ENCODE peak calls at places on chromosomes 12 and 14, in five cellular contexts. O, L, N, U and G are unnamed samples.

GRCh38 chr12:98645572-98646067 is 530 bp downstream of the APAF1 start:
- DNase-seq in O (peak; percentile 50), L (peak; percentile 16), N (no peak), U (peak; percentile 33), G (peak; percentile 10)

GRCh38 chr14:101992708-101993107 is 28.3 kb downstream of the DYNC1H1 start:
- DNase-seq in O (no peak), L (no peak), N (no peak), U (peak; percentile 17), G (no peak)

GRCh38 chr12:51377099-51377984 is 13.9 kb downstream of the GALNT6 start:
- DNase-seq in O (no peak), L (peak; percentile 60), N (no peak), U (no peak), G (peak; percentile 60)

GRCh38 chr14:81169711-81170103 is 51.1 kb downstream of the GTF2A1 start:
- DNase-seq in O (peak; percentile 73), L (peak; percentile 22), N (peak; percentile 83), U (peak; percentile 70), G (peak; percentile 31)

GRCh38 chr14:67385120-67385519 is 25.0 kb downstream of the EIF2S1 start:
- DNase-seq in O (no peak), L (no peak), N (no peak), U (no peak), G (no peak)

GRCh38 chr12:62977419-62977818 is 42.5 kb upstream of the PPM1H start:
- DNase-seq in O (no peak), L (no peak), N (no peak), U (peak; percentile 34), G (no peak)

GRCh38 chr14:22666203-22666893 is 22.2 kb upstream of the OR6J1 start:
- DNase-seq in O (no peak), L (peak; percentile 84), N (no peak), U (no peak), G (no peak)

GRCh38 chr14:91286530-91286937 is 42.0 kb upstream of the GPR68 start:
- DNase-seq in O (peak; percentile 85), L (peak; percentile 83), N (peak; percentile 80), U (peak; percentile 77), G (peak; percentile 81)

GRCh38 chr12:16607895-16608294 is 1.9 kb upstream of the LMO3 start:
- DNase-seq in O (no peak), L (no peak), N (no peak), U (no peak), G (no peak)

GRCh38 chr14:74038015-74038859 is 19.1 kb downstream of the BBOF1 start:
- DNase-seq in O (no peak), L (peak; percentile 72), N (no peak), U (no peak), G (peak; percentile 76)

GRCh38 chr14:74771409-74771808 is 8.3 kb downstream of the YLPM1 start:
- DNase-seq in O (no peak), L (no peak), N (no peak), U (no peak), G (peak; percentile 17)

GRCh38 chr12:78963439-78964222 is 99.1 kb downstream of the SYT1 start:
- DNase-seq in O (no peak), L (peak; percentile 43), N (no peak), U (no peak), G (peak; percentile 6)

GRCh38 chr14:54718046-54718445 is 151.1 kb downstream of the SAMD4A start:
- DNase-seq in O (no peak), L (no peak), N (no peak), U (no peak), G (no peak)

GRCh38 chr12:101027200-101027599 is 182.8 kb downstream of the SLC5A8 start:
- DNase-seq in O (no peak), L (no peak), N (no peak), U (no peak), G (no peak)

GRCh38 chr12:106417926-106418910 is 60.7 kb downstream of the POLR3B start:
- DNase-seq in O (no peak), L (peak; percentile 89), N (no peak), U (no peak), G (peak; percentile 86)

GRCh38 chr14:95597784-95598204 is 62.9 kb downstream of the GLRX5 start:
- DNase-seq in O (no peak), L (peak; percentile 24), N (no peak), U (no peak), G (peak; percentile 2)

GRCh38 chr14:93186461-93186860 is 1.3 kb downstream of the LYSET start:
- DNase-seq in O (no peak), L (no peak), N (no peak), U (no peak), G (no peak)
- H3K4me3 ChIP-seq in O (no peak overlapping the region), L (peak overlapping the region; percentile 1), N (peak overlapping the region; percentile 95), U (no peak overlapping the region), G (no peak overlapping the region)

DNA sequence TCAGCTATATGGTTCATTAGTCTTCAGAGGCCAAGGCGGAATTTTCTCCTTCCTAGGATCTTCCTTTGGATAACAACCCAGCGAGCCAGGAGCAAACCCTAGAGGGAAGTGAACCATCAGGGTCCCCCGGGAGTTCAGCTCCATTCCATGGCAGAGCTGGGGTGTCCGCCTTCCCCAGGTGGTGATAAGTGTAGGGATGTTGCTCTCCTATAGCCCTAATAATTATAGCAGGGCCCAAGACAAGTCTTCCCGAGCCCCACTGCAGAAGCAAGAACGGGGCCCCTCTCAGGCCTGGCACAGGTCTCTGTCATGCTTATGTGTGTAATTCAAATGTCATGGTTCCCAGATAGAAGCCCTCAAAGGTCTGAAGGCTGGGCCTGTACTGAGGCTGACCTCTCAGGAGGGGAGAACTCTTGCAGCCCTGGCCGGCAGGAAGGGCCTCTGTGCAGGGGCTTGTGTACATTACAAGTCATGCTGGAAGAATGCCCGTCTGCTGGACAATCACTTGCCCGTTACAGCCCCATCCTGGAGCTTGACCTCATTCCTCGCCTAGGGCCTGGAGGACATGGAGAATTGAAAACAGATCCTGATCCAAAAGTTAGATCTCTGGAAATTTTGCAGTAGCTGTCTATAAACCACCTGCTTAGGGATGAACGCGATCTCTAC is 17.3 kb downstream of the LRTM2 start:
- DNase-seq in O (no peak), L (no peak), N (no peak), U (no peak), G (peak; percentile 16)
- H3K4me3 ChIP-seq in O (no peak overlapping the region), L (no peak overlapping the region), N (no peak overlapping the region), U (no peak overlapping the region), G (no peak overlapping the region)

DNA sequence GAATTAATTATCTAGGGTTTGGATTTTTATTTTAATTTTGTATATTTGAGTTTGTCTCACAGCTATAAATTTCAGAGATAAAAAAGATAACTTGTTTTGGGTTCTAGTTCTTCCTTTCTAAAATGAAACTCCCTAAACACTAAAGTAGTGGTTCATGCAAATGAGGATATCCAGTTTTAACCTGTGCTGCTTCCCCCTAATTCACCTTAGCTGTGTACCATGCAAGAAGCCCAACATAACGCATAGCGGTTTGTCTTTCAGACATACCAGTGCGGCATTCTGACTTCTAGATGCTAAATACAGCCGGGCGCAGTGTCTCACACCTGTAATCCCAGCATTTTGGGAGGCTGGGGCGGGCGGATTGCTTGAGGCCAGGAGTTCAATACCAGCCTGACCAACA is 288.6 kb upstream of the NPAS3 start:
- DNase-seq in O (no peak), L (no peak), N (no peak), U (no peak), G (no peak)
- H3K4me3 ChIP-seq in O (no peak overlapping the region), L (no peak overlapping the region), N (no peak overlapping the region), U (no peak overlapping the region), G (no peak overlapping the region)

DNA sequence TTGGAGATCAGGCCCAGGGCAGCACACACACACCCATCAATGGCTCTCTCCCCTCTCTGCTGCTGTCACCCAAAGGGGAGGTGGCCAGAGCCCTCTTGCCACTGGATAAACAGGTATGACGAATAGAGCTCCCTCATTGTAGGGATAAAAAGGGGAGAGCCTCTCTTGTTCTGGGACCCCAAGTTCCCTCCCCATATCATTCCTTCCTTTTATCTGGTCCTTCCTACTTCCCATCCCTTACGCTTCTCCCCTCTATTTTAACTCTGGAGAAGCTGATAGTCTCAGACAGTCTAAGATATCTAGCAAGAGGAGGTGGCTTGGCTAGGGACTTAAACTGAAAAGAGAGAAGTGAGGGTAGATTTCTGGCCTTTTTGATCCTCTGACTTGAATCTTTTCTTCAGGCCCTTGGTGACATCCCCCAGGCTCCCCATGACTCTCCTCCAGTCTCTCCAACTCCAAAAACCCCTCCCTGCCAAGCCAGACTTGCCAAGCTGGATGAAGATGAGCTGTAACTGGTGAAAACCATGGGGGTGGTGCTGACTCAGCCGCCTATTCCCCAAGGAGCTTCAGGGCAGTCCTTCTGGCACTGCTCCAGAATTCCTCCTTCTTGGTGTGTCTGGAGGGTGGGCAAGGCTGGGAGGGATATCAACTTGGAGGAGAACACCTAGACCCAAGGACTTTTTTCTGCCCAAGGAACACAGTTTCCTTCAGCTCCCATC is 5.3 kb downstream of the ARHGEF25 start:
- DNase-seq in O (no peak), L (peak; percentile 57), N (no peak), U (no peak), G (peak; percentile 75)
- H3K4me3 ChIP-seq in O (no peak overlapping the region), L (no peak overlapping the region), N (no peak overlapping the region), U (no peak overlapping the region), G (no peak overlapping the region)

GRCh38 chr14:103690332-103690731 is 24.9 kb downstream of the XRCC3 start:
- DNase-seq in O (no peak), L (no peak), N (peak; percentile 39), U (no peak), G (no peak)

GRCh38 chr14:103686831-103687485 is 28.3 kb downstream of the XRCC3 start:
- DNase-seq in O (no peak), L (peak; percentile 13), N (no peak), U (no peak), G (peak; percentile 73)

GRCh38 chr14:103688441-103688840 is 26.8 kb downstream of the XRCC3 start:
- DNase-seq in O (no peak), L (no peak), N (peak; percentile 21), U (no peak), G (peak; percentile 22)

GRCh38 chr14:103687712-103688111 is 27.5 kb downstream of the XRCC3 start:
- DNase-seq in O (no peak), L (no peak), N (no peak), U (no peak), G (no peak)

DNA sequence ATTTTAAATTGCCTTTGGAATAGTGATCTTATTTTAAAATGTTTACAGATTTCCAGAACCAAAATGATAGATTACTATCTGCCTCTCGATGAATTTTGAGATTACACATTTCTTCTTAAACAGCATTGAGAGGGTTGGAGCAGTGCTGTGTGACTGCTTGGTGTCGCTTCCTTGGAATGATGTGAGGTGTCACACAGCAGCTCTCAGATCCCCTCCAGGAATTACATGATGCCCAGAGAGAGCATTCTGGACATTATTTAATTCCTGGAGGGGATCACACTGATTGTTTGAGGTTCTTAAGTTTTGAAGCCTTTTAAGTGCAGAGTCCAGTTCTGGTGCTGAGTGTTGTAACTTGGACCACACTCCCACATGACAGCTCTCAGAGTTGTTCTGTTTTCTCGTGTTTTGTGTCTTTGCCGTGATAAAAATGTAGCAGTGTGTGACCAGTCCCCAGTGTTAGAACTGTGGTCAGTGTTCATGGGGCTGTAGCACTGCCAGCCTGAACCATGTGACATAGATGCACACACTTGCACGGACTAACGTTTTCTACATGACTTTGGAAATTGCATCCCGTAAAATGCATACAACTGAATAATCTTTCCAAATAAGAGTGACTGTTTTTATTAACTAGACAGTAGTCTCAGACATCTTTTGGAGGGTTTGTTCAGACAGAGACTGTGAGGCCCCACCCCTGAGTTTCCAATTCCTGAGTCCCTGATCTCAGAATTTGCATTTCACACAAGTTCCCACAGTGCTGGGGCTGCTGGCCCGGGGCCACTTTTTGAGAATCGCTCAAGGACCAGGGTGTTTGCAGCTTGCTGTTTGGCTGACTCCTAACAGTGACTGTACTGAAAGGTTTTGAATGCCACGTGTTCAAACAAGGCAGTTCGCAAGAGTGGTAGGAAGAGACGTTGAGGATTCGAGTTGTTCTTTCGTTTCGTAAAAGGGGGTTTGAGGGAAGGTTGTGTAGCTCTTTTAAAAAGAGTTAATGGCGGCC is 26.0 kb downstream of the XRCC3 start:
- DNase-seq in O (no peak), L (peak; percentile 74), N (peak; percentile 86), U (peak; percentile 59), G (peak; percentile 78)
- H3K4me3 ChIP-seq in O (no peak overlapping the region), L (no peak overlapping the region), N (no peak overlapping the region), U (no peak overlapping the region), G (no peak overlapping the region)